ENCODE peak calls at places on chromosomes 6 and 20, in ten cellular contexts. A is DMS79; O is cerebellum; V is NCI-H2171 treated with DMSO at 0.1 percent for 48 hours; S is astrocyte; F is HCT116; D is activated CD4-positive, CD25-positive, alpha-beta regulatory T cell treated with anti-CD3 and anti-CD28 coated beads, Interleukin-2, amount 50 U/mL, for 16 hours; H is activated B cell treated with CpG ODN at 0.5 μM for 24 hours; P is A172; C is posterior cingulate gyrus. N is an unnamed sample.

GRCh38 chr20:47071646-47072185 is 177.1 kb downstream of the EYA2 start:
- DNase-seq in A (no peak), O (no peak), V (no peak), S (no peak), F (no peak), D (no peak), H (no peak), P (no peak), C (no peak), N (no peak)

GRCh38 chr6:152232494-152233151 is 404.5 kb downstream of the SYNE1 start:
- DNase-seq in A (no peak), O (no peak), V (no peak), S (peak), F (no peak), D (no peak), H (no peak), P (no peak), C (no peak), N (no peak)

GRCh38 chr6:68008445-68008844 is 626.6 kb upstream of the ADGRB3 start:
- DNase-seq in A (no peak), O (no peak), V (no peak), S (peak), F (no peak), D (no peak), H (no peak), P (peak), C (no peak), N (no peak)

GRCh38 chr20:51531141-51531710 is 11.3 kb downstream of the NFATC2 start:
- DNase-seq in A (no peak), O (no peak), V (no peak), S (peak), F (peak), D (peak), H (no peak), P (peak), C (peak), N (no peak)

GRCh38 chr20:64130876-64131275 is 23.5 kb upstream of the NPBWR2 start:
- DNase-seq in A (no peak), O (no peak), V (no peak), S (no peak), F (no peak), D (no peak), H (no peak), P (no peak), C (peak), N (no peak)

GRCh38 chr20:3080939-3081388 is 3.6 kb downstream of the AVP start:
- DNase-seq in A (no peak), O (no peak), V (no peak), S (no peak), F (no peak), D (no peak), H (no peak), P (peak), C (peak), N (no peak)

GRCh38 chr20:330233-331149 is 5.1 kb downstream of the SOX12 start:
- DNase-seq in A (peak), O (peak), V (peak), S (peak), F (no peak), D (peak), H (peak), P (peak), C (peak), N (peak)

GRCh38 chr6:11718461-11718860 is 60.1 kb downstream of the ADTRP start:
- DNase-seq in A (no peak), O (no peak), V (no peak), S (no peak), F (no peak), D (no peak), H (no peak), P (no peak), C (no peak), N (no peak)

GRCh38 chr6:90940812-90941481 is 354.1 kb upstream of the MAP3K7 start:
- DNase-seq in A (no peak), O (peak), V (peak), S (peak), F (peak), D (no peak), H (no peak), P (peak), C (no peak), N (peak)

GRCh38 chr6:125363360-125364121 is 61.8 kb upstream of the HDDC2 start:
- DNase-seq in A (peak), O (no peak), V (peak), S (peak), F (no peak), D (no peak), H (no peak), P (peak), C (peak), N (peak)

GRCh38 chr20:35172434-35172806 is 548 bp downstream of the PROCR start:
- DNase-seq in A (no peak), O (no peak), V (no peak), S (no peak), F (no peak), D (no peak), H (no peak), P (no peak), C (no peak), N (no peak)

GRCh38 chr6:129641344-129641743 is 68.6 kb downstream of the ARHGAP18 start:
- DNase-seq in A (no peak), O (no peak), V (no peak), S (peak), F (peak), D (no peak), H (no peak), P (peak), C (no peak), N (no peak)

GRCh38 chr6:6497976-6498375 is 90.5 kb upstream of the LY86 start:
- DNase-seq in A (no peak), O (no peak), V (no peak), S (no peak), F (no peak), D (no peak), H (no peak), P (no peak), C (no peak), N (no peak)

GRCh38 chr6:47905717-47906116 is 123.9 kb downstream of the OPN5 start:
- DNase-seq in A (no peak), O (no peak), V (no peak), S (no peak), F (no peak), D (no peak), H (no peak), P (no peak), C (no peak), N (peak)

GRCh38 chr20:38094373-38094775 is 60.8 kb downstream of the RPRD1B start:
- DNase-seq in A (no peak), O (no peak), V (peak), S (peak), F (no peak), D (peak), H (no peak), P (peak), C (no peak), N (no peak)

GRCh38 chr20:44962483-44962882 is 2.3 kb upstream of the TOMM34 start:
- DNase-seq in A (no peak), O (no peak), V (no peak), S (no peak), F (no peak), D (no peak), H (no peak), P (no peak), C (no peak), N (no peak)

GRCh38 chr20:56018194-56018593 is 12.9 kb upstream of the CBLN4 start:
- DNase-seq in A (no peak), O (no peak), V (no peak), S (no peak), F (no peak), D (no peak), H (no peak), P (no peak), C (no peak), N (no peak)

GRCh38 chr6:128690063-128690462 is 169.7 kb upstream of the PTPRK start:
- DNase-seq in A (no peak), O (no peak), V (no peak), S (no peak), F (no peak), D (no peak), H (no peak), P (peak), C (no peak), N (no peak)

GRCh38 chr6:87968435-87969278 is 79.0 kb upstream of the SPACA1 start:
- DNase-seq in A (peak), O (peak), V (peak), S (peak), F (no peak), D (no peak), H (no peak), P (no peak), C (peak), N (no peak)

GRCh38 chr6:14796974-14797762 is 448.7 kb upstream of the JARID2 start:
- DNase-seq in A (no peak), O (no peak), V (no peak), S (no peak), F (no peak), D (no peak), H (no peak), P (no peak), C (no peak), N (no peak)

GRCh38 chr20:33689973-33690372 is 3.8 kb upstream of the E2F1 start:
- DNase-seq in A (no peak), O (no peak), V (no peak), S (peak), F (no peak), D (no peak), H (no peak), P (peak), C (no peak), N (peak)

GRCh38 chr20:44858959-44859358 is 26.5 kb upstream of the YWHAB start:
- DNase-seq in A (no peak), O (no peak), V (no peak), S (no peak), F (no peak), D (no peak), H (no peak), P (no peak), C (no peak), N (no peak)

GRCh38 chr20:57038608-57039440 is 227.6 kb downstream of the BMP7 start:
- DNase-seq in A (peak), O (no peak), V (no peak), S (no peak), F (no peak), D (no peak), H (no peak), P (no peak), C (no peak), N (no peak)

GRCh38 chr20:45538209-45538798 is 978 bp downstream of the WFDC6 start:
- DNase-seq in A (no peak), O (no peak), V (no peak), S (no peak), F (no peak), D (no peak), H (no peak), P (no peak), C (no peak), N (no peak)

GRCh38 chr20:3168079-3168828 is 5.1 kb downstream of the LZTS3 start:
- DNase-seq in A (no peak), O (no peak), V (no peak), S (no peak), F (no peak), D (no peak), H (no peak), P (no peak), C (peak), N (no peak)

GRCh38 chr6:100719883-100720682 is 161.0 kb downstream of the ASCC3 start:
- DNase-seq in A (no peak), O (no peak), V (peak), S (no peak), F (peak), D (no peak), H (no peak), P (peak), C (no peak), N (peak)

GRCh38 chr6:132566404-132566803 is 3.7 kb upstream of the TAAR6 start:
- DNase-seq in A (no peak), O (no peak), V (no peak), S (no peak), F (no peak), D (no peak), H (no peak), P (no peak), C (no peak), N (no peak)

GRCh38 chr20:44495802-44496481 is 20.3 kb downstream of the TTPAL start:
- DNase-seq in A (no peak), O (no peak), V (no peak), S (peak), F (peak), D (no peak), H (no peak), P (peak), C (no peak), N (no peak)

GRCh38 chr6:63307581-63308246 is 12.1 kb downstream of the LGSN start:
- DNase-seq in A (no peak), O (no peak), V (peak), S (peak), F (peak), D (no peak), H (no peak), P (peak), C (no peak), N (peak)

GRCh38 chr20:17810847-17811604 is 111.3 kb downstream of the BANF2 start:
- DNase-seq in A (no peak), O (no peak), V (no peak), S (no peak), F (no peak), D (no peak), H (no peak), P (no peak), C (peak), N (no peak)

GRCh38 chr6:7901056-7901455 is 9.5 kb downstream of the TXNDC5 start:
- DNase-seq in A (no peak), O (no peak), V (no peak), S (no peak), F (no peak), D (no peak), H (no peak), P (no peak), C (no peak), N (no peak)

N was measured in NCI-H446.